ENCODE peak calls at places on chromosomes 4 and X, in seven cellular contexts. O is GM12864, H is AG10803, C is kidney, V is endothelial cell, G is fibroblast of lung, M is heart left ventricle. J is an unnamed sample.

GRCh38 chr4:25783943-25784342 is 78.8 kb downstream of the SEL1L3 start:
- DNase-seq in M (no peak), G (no peak), O (no peak), H (no peak), C (no peak), V (no peak), J (peak)

GRCh38 chr4:176492648-176493302 is 173.0 kb downstream of the SPCS3 start:
- DNase-seq in C (no peak), H (no peak), G (peak), V (no peak), M (no peak), O (peak), J (no peak)

GRCh38 chrX:107566603-107567262 is 61.6 kb upstream of the PRPS1 start:
- DNase-seq in G (peak), V (no peak), C (no peak), O (no peak), M (no peak), H (no peak), J (no peak)

GRCh38 chr4:69025191-69025998 is 70.9 kb upstream of the UGT2B7 start:
- DNase-seq in V (peak), G (no peak), C (no peak), M (no peak), H (no peak), O (no peak), J (no peak)

GRCh38 chr4:139642364-139642763 is 23.3 kb upstream of the MGST2 start:
- DNase-seq in H (peak), C (no peak), M (no peak), G (peak), V (no peak), O (no peak), J (no peak)

GRCh38 chr4:68654946-68655721 is 15.3 kb downstream of the UGT2B15 start:
- DNase-seq in V (no peak), O (no peak), G (no peak), H (no peak), C (no peak), M (no peak), J (no peak)

GRCh38 chr4:128775916-128776315 is 33.6 kb upstream of the JADE1 start:
- DNase-seq in G (no peak), V (no peak), C (no peak), H (no peak), M (no peak), O (no peak), J (no peak)

GRCh38 chr4:131081069-131081468 is 1985.1 kb downstream of the C4orf33 start:
- DNase-seq in C (no peak), V (no peak), O (no peak), M (no peak), G (no peak), H (no peak), J (no peak)

GRCh38 chr4:110636231-110636676 is 13.4 kb upstream of the PITX2 start:
- DNase-seq in M (no peak), O (no peak), H (no peak), C (no peak), G (no peak), V (no peak), J (no peak)

GRCh38 chr4:113347245-113347644 is 297.8 kb downstream of the ANK2 start:
- DNase-seq in G (peak), C (no peak), M (no peak), V (no peak), O (no peak), H (no peak), J (no peak)

GRCh38 chrX:35722128-35722527 is 76.0 kb upstream of the MAGEB16 start:
- DNase-seq in O (no peak), V (no peak), H (no peak), C (no peak), G (no peak), M (no peak), J (no peak)

GRCh38 chr4:185269286-185269685 is 59.9 kb downstream of the SNX25 start:
- DNase-seq in G (peak), O (no peak), V (no peak), H (no peak), M (no peak), C (no peak), J (no peak)

GRCh38 chr4:182042945-182043344 is 200.3 kb upstream of the TENM3 start:
- DNase-seq in O (no peak), M (no peak), H (no peak), G (peak), C (no peak), V (no peak), J (no peak)

GRCh38 chr4:127643791-127644190 is 11.0 kb downstream of the INTU start:
- DNase-seq in V (no peak), C (no peak), H (no peak), O (no peak), M (no peak), G (peak), J (no peak)

GRCh38 chr4:6658635-6659075 is 18.2 kb downstream of the MRFAP1 start:
- DNase-seq in C (peak), O (no peak), G (peak), V (peak), H (peak), M (no peak), J (peak)

GRCh38 chr4:139528377-139529005 is 27.5 kb downstream of the SETD7 start:
- DNase-seq in M (peak), C (no peak), G (peak), H (peak), V (no peak), O (peak), J (peak)

DNA sequence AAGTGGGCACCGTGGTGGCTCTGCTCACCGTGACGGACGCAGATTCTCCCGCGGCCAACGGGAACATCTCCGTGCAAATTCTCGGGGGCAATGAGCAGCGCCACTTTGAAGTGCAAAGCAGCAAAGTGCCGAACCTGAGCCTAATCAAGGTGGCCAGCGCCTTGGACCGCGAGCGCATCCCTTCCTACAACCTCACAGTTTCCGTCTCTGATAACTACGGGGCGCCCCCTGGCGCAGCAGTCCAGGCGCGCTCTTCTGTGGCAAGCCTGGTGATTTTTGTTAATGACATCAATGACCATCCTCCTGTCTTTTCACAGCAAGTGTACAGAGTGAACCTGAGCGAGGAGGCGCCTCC is 2.7 kb downstream of the FAT4 start:
- DNase-seq in G (peak), C (peak), O (no peak), M (peak), V (peak), H (peak), J (peak)
- TF ChIP-seq CTCF in G (peak), C (peak), O (no peak), M (no peak), V (no peak), H (peak), J (no peak)

GRCh38 chrX:41412261-41413167 is 34.6 kb upstream of the NYX start:
- DNase-seq in H (no peak), G (no peak), M (peak), C (no peak), O (no peak), V (no peak), J (peak)
- TF ChIP-seq CTCF in H (no peak), G (no peak), M (no peak), C (no peak), O (no peak), V (no peak), J (no peak)

GRCh38 chr4:4711902-4712301 is 147.6 kb upstream of the MSX1 start:
- DNase-seq in V (no peak), C (no peak), G (no peak), O (no peak), M (no peak), H (no peak), J (no peak)
- TF ChIP-seq CTCF in V (no peak), C (no peak), G (no peak), O (no peak), M (no peak), H (no peak), J (no peak)

DNA sequence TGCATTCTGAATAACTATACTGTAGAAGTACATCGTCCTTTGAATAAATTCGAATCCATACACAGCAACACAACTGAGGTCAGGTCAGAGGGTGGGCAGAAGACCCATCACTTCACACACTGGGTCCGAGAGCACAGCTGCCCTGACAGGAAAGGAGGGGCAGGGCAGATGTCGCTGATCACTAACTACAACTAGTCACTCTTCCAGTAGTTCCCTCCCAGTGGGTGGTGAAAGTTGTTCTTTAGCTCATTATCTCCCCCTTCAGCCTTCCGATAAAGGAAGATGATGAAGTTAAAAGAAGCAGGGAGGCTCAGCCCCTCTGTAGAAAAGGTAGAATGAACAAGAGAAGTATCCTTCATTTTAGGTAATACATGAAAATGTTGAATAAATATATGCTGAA is 278.9 kb downstream of the INPP4B start:
- DNase-seq in H (no peak), V (no peak), G (peak), O (no peak), C (no peak), M (no peak), J (peak)
- TF ChIP-seq CTCF in H (no peak), V (no peak), G (no peak), O (no peak), C (no peak), M (no peak), J (peak)

DNA sequence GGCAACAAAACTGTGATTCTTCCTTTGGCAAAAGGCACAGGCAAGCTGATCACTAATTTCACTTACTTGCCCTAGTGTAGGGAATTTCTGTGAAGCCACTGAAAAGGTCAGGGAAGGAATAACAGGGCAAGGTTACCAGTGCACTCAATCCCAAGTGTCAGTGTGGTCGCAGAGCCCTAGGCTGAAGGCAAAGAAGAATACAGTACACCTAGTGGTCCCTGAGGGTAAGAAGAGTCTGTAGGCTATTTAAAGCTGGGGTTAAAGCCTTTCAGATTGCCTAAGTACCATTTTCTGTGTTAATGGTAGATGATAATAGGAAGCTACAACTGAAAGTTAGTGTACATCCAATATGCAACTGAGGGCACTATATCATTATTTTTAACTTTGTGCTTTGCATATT is 173.6 kb upstream of the NRK start:
- DNase-seq in V (no peak), C (no peak), O (no peak), H (no peak), M (no peak), G (no peak), J (no peak)
- TF ChIP-seq CTCF in V (no peak), C (no peak), O (no peak), H (no peak), M (no peak), G (no peak), J (no peak)

GRCh38 chr4:5387457-5387856 is 320.9 kb downstream of the EVC2 start:
- DNase-seq in H (no peak), C (no peak), V (no peak), M (no peak), O (no peak), G (no peak), J (no peak)
- TF ChIP-seq CTCF in H (peak), C (no peak), V (no peak), M (no peak), O (peak), G (no peak), J (no peak)

GRCh38 chr4:41349021-41349420 is 92.3 kb downstream of the UCHL1 start:
- DNase-seq in C (no peak), O (no peak), G (no peak), V (no peak), M (no peak), H (no peak), J (no peak)

DNA sequence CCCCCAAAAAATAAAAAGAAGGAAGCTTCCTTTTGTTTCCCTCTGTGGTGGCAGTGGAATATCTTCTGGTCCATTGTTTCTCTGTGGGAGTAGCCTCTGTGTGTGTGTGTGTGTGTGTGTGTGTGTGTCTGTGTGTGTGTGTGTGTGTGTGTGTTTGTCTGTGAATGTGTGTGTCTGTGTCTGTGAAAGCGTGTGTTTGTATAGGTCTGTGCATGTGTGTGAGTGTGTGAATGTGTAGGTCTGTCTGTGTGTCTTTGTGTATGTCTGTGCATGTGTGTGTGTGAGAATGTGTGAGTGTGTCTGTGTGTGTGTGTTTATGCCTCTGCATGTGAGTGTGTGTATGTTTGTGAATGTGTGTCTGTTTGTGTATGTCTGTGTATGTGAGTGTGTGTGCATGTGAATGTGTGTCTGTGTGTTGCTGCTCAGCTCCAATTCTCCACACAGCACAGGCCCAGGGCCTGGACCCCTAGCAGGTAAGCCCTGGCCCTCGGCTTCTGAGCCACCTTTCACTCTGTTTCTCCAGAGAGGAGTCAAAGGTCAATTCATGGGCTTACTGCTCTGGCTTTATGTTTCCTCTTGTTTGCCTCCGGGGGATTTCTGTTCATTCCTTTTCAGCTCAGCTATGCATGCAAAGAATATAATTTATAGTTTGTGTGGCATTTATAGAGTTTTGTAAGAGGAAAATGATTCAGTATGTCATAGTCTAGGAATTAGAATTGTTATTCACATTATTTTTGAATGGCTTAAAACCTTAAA is 89.8 kb downstream of the UCHL1 start:
- DNase-seq in C (no peak), M (no peak), G (no peak), H (no peak), V (no peak), O (no peak), J (no peak)
- TF ChIP-seq CTCF in C (no peak), M (no peak), G (no peak), H (no peak), V (no peak), O (no peak), J (no peak)

DNA sequence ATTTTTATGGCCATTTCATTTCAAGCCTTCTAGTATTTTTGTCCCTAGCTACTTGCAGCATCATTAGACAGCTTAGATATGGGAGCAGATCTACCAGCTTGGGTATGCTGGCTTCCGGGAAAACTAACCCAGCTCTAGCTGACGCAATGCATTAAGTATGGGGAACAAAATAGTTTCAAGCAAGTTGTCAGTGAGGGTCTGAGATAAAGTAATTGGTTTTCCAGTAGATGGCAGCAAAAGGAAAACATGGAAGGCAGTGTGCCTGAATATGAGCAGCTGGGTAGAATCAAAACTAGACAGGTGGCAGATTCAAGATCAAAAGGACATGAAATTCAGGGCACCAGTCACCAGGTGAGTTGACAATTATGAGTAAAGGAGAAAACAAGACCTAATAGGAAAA is 340.9 kb upstream of the CTSO start:
- DNase-seq in G (peak), V (peak), H (peak), O (no peak), C (no peak), M (no peak), J (no peak)
- TF ChIP-seq CTCF in G (peak), V (peak), H (peak), O (no peak), C (peak), M (no peak), J (no peak)

GRCh38 chr4:107742196-107742595 is 22.2 kb upstream of the PAPSS1 start:
- DNase-seq in H (no peak), O (no peak), G (no peak), V (no peak), M (no peak), C (no peak), J (no peak)

GRCh38 chr4:107737470-107737869 is 17.4 kb upstream of the PAPSS1 start:
- DNase-seq in M (no peak), H (no peak), V (no peak), C (no peak), O (no peak), G (no peak), J (no peak)

GRCh38 chr4:107740950-107741701 is 21.1 kb upstream of the PAPSS1 start:
- DNase-seq in V (no peak), M (peak), O (no peak), H (peak), C (peak), G (peak), J (no peak)

GRCh38 chr4:107742791-107743190 is 22.8 kb upstream of the PAPSS1 start:
- DNase-seq in H (no peak), G (no peak), C (no peak), O (no peak), M (no peak), V (no peak), J (no peak)

DNA sequence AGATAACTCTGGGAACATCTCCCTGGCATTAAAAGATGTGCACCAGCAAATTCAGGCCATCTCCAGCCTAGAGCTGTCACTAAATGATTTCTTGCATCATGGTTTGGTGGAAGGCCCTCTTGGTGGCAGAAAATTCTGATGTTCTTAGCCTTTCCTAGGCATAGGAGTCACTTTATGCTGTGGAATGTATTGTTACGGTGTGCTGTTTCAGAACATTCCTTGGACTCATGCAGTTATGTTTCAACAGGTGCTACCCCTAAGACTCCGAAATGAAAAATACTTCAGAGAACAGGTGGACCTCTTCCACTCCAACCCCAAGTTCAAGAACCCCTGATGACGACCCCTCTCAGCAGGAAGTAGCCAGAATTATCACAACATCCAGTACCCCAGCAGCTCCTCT is 20.3 kb upstream of the PAPSS1 start:
- DNase-seq in G (peak), M (no peak), V (no peak), H (peak), C (no peak), O (no peak), J (no peak)
- TF ChIP-seq CTCF in G (no peak), M (no peak), V (no peak), H (peak), C (no peak), O (peak), J (no peak)